ENCODE peak calls at places on chromosomes 1 and 21, in five cellular contexts. L is activated CD4-positive, alpha-beta T cell treated with anti-CD3 and anti-CD28 coated beads, Interleukin-2, amount 10 ng/mL, durations not matched to agents 7 days and 5 days; V is COR-L47; C is M059J; H is thoracic aorta. T is an unnamed sample.

GRCh38 chr1:150876111-150876434 is 326 bp downstream of the ARNT start:
- DNase-seq in L (no peak), V (no peak), C (peak), H (no peak), T (peak)

GRCh38 chr1:186930248-186930647 is 101.5 kb downstream of the PLA2G4A start:
- DNase-seq in L (no peak), V (no peak), C (no peak), H (no peak), T (no peak)

GRCh38 chr1:26373281-26373680 is 731 bp upstream of the ZNF683 start:
- DNase-seq in L (peak), V (no peak), C (no peak), H (no peak), T (no peak)

GRCh38 chr1:3646596-3646995 is 3.3 kb downstream of the WRAP73 start:
- DNase-seq in L (no peak), V (no peak), C (no peak), H (no peak), T (no peak)

GRCh38 chr1:201385299-201385891 is 7.9 kb upstream of the TNNT2 start:
- DNase-seq in L (peak), V (peak), C (peak), H (no peak), T (peak)

GRCh38 chr1:50308883-50309282 is 114.4 kb downstream of the DMRTA2 start:
- DNase-seq in L (peak), V (no peak), C (peak), H (no peak), T (peak)

GRCh38 chr1:228007054-228007800 is 429 bp downstream of the WNT3A start:
- DNase-seq in L (no peak), V (no peak), C (no peak), H (no peak), T (no peak)

GRCh38 chr1:113103048-113103447 is 30.1 kb downstream of the LRIG2 start:
- DNase-seq in L (no peak), V (no peak), C (no peak), H (no peak), T (no peak)

GRCh38 chr21:26641062-26641461 is 68.0 kb upstream of the CYYR1 start:
- DNase-seq in L (no peak), V (no peak), C (no peak), H (no peak), T (no peak)

GRCh38 chr1:55695553-55695952 is 480.4 kb upstream of the USP24 start:
- DNase-seq in L (no peak), V (no peak), C (no peak), H (no peak), T (no peak)

GRCh38 chr1:1510912-1511532 is 940 bp upstream of the ATAD3A start:
- DNase-seq in L (peak), V (no peak), C (peak), H (no peak), T (peak)

GRCh38 chr1:10031461-10031860 is 1.3 kb upstream of the UBE4B start:
- DNase-seq in L (no peak), V (no peak), C (peak), H (no peak), T (peak)

GRCh38 chr1:87437663-87438295 is 109.1 kb downstream of the LMO4 start:
- DNase-seq in L (no peak), V (peak), C (no peak), H (no peak), T (no peak)

GRCh38 chr21:39012314-39013230 is 170.7 kb downstream of the PSMG1 start:
- DNase-seq in L (no peak), V (no peak), C (peak), H (no peak), T (no peak)

T was measured in HT1080.